ENCODE peak calls at places on chromosomes 6 and 20, in seven cellular contexts. U is esophagus muscularis mucosa, T is gastrocnemius medialis, Y is fibroblast of pulmonary artery, S is mucosa of descending colon, L is fibroblast of mammary gland, W is choroid plexus epithelial cell. J is an unnamed sample.
A peak's percentile ranks its signal among the peaks of the same experiment; 100 is the strongest.

GRCh38 chr6:138467901-138468300 is 31.4 kb downstream of the NHSL1 start:
- DNase-seq in T (no peak), Y (no peak), L (peak; percentile 15), U (no peak), W (no peak), S (no peak), J (no peak)

GRCh38 chr20:23127506-23128279 is 41.6 kb upstream of the CD93 start:
- DNase-seq in L (no peak), W (no peak), S (no peak), T (peak; percentile 14), U (no peak), Y (no peak), J (no peak)

GRCh38 chr6:154605207-154605877 is 94.9 kb upstream of the CNKSR3 start:
- DNase-seq in T (no peak), Y (no peak), U (no peak), L (no peak), W (no peak), S (no peak), J (no peak)

GRCh38 chr20:5002077-5002413 is 735 bp upstream of the SLC23A2 start:
- DNase-seq in W (no peak), L (no peak), S (no peak), Y (no peak), U (no peak), T (no peak), J (no peak)

GRCh38 chr20:20711413-20711812 is 1.0 kb downstream of the RALGAPA2 start:
- DNase-seq in W (no peak), Y (no peak), T (peak; percentile 40), U (peak; percentile 26), L (no peak), S (peak; percentile 60), J (no peak)

GRCh38 chr6:122692175-122692598 is 82.0 kb downstream of the PKIB start:
- DNase-seq in T (no peak), S (no peak), L (peak; percentile 62), W (peak; percentile 41), Y (peak; percentile 46), U (no peak), J (peak; percentile 87)

GRCh38 chr6:41732601-41733348 is 2.6 kb downstream of the TFEB start:
- DNase-seq in Y (no peak), L (no peak), U (no peak), S (peak; percentile 62), W (peak; percentile 67), T (peak; percentile 87), J (no peak)

GRCh38 chr6:56437171-56437900 is 190.0 kb upstream of the COL21A1 start:
- DNase-seq in W (no peak), S (no peak), U (no peak), T (no peak), Y (no peak), L (peak; percentile 17), J (peak; percentile 23)

GRCh38 chr6:112014483-112014882 is 39.4 kb upstream of the CCN6 start:
- DNase-seq in W (peak; percentile 64), S (no peak), Y (peak; percentile 53), T (no peak), L (peak; percentile 70), U (no peak), J (peak; percentile 85)

GRCh38 chr6:170108456-170108855 is 182.4 kb downstream of the DLL1 start:
- DNase-seq in L (no peak), W (no peak), T (no peak), U (no peak), S (no peak), Y (no peak), J (no peak)

GRCh38 chr20:47043076-47043475 is 148.4 kb downstream of the EYA2 start:
- DNase-seq in S (no peak), Y (no peak), U (no peak), W (peak; percentile 69), L (no peak), T (no peak), J (no peak)

GRCh38 chr20:24993337-24994185 is 1.0 kb upstream of the APMAP start:
- DNase-seq in L (peak; percentile 70), W (peak; percentile 60), Y (peak; percentile 69), T (no peak), S (no peak), U (no peak), J (peak; percentile 62)

GRCh38 chr6:4581468-4582420 is 194.5 kb upstream of the CDYL start:
- DNase-seq in U (peak; percentile 91), Y (peak; percentile 97), W (peak; percentile 91), S (no peak), T (no peak), L (peak; percentile 74), J (peak; percentile 97)

GRCh38 chr20:3227511-3227910 is 11.5 kb downstream of the SLC4A11 start:
- DNase-seq in T (no peak), Y (no peak), U (no peak), S (no peak), L (no peak), W (no peak), J (no peak)

GRCh38 chr20:19487420-19487819 is 270.6 kb upstream of the RIN2 start:
- DNase-seq in T (no peak), Y (no peak), S (no peak), L (no peak), W (no peak), U (no peak), J (no peak)

GRCh38 chr20:48583171-48583570 is 244.6 kb downstream of the PREX1 start:
- DNase-seq in W (no peak), S (no peak), T (no peak), Y (no peak), L (no peak), U (no peak), J (no peak)

GRCh38 chr20:16479666-16480065 is 93.6 kb downstream of the KIF16B start:
- DNase-seq in U (no peak), S (no peak), W (peak; percentile 39), L (no peak), Y (no peak), T (no peak), J (peak; percentile 8)

GRCh38 chr6:158910484-158911075 is 89.4 kb downstream of the RSPH3 start:
- DNase-seq in T (no peak), S (no peak), W (no peak), Y (no peak), U (no peak), L (no peak), J (no peak)

GRCh38 chr6:46419576-46420002 is 71.7 kb downstream of the RCAN2 start:
- DNase-seq in L (peak; percentile 80), Y (peak; percentile 79), S (no peak), U (no peak), W (peak; percentile 90), T (peak; percentile 62), J (peak; percentile 73)

DNA sequence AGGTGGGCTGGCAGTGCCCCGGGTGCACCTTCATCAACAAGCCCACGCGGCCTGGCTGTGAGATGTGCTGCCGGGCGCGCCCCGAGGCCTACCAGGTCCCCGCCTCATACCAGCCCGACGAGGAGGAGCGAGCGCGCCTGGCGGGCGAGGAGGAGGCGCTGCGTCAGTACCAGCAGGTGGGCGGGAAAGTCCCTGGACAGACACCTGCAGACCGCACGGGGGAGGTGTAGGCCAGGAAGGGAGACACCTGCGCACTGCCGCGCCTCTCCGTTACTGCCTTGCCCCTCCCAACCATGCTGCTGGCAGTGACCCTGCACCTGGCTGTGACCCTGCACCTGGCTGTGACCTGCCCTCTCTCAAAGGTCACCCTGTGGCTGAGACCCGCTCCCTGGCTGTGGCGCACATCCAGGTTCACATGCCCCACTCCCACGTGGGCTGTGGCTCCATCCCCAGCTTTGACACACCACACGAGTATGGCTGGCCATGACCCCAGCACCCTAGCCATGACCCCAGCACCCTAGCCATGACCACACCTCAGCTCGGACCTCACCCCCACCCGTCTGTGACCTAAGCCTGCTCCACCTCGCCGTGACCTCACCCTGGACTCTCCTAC is 11.6 kb downstream of the RBCK1 start:
- DNase-seq in L (no peak), Y (no peak), U (no peak), S (peak; percentile 93), W (no peak), T (no peak), J (no peak)
- H3K4me3 ChIP-seq in L (no peak overlapping the region), Y (no peak overlapping the region), U (no peak overlapping the region), S (no peak overlapping the region), W (no peak overlapping the region), T (no peak overlapping the region), J (no peak overlapping the region)

GRCh38 chr6:141482773-141483172 is 650.0 kb upstream of the GJE1 start:
- DNase-seq in W (peak; percentile 31), T (no peak), U (no peak), Y (no peak), S (no peak), L (peak; percentile 66), J (peak; percentile 10)
- H3K4me3 ChIP-seq in W (no peak overlapping the region), T (peak overlapping the region; percentile 5), U (peak overlapping the region; percentile 34), Y (no peak overlapping the region), S (no peak overlapping the region), L (no peak overlapping the region), J (peak overlapping the region; percentile 20)

DNA sequence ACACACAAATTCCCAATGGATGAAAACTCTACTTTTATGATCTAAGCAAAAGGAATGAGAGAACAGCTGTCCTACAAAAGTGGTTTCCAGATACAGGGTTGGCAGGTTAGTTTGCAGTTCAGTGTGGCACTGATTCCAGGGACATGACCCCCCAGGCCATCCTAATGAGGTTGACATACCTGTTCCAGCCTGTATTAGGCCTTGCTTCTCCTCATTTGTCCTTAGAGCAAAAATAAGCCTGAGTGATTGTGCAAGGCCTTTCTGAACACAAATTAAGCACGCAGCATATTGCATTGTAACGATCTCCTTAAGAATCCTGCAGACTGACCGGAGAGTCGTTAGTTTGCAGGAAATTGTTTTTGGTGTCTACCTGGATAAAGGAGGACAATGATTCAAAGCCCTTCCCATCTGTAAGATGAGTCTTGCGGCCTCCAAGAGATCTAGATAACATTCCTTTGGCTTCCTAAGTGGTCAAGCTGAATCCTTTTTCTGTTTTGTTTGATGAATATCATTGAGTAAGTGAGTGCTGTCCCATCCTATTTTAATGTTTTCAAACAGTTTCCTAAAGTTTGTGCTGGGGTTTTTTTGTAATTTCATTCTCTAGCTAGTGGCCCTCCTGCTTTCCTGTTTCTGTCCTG is 1.6 kb upstream of the NEDD9 start:
- DNase-seq in S (no peak), U (no peak), T (no peak), W (no peak), L (no peak), Y (no peak), J (no peak)
- H3K4me3 ChIP-seq in S (no peak overlapping the region), U (no peak overlapping the region), T (no peak overlapping the region), W (no peak overlapping the region), L (no peak overlapping the region), Y (no peak overlapping the region), J (no peak overlapping the region)

GRCh38 chr6:43508481-43509141 is 1.5 kb downstream of the LRRC73 start:
- DNase-seq in T (no peak), Y (no peak), U (no peak), S (no peak), W (no peak), L (no peak), J (no peak)
- H3K4me3 ChIP-seq in T (no peak overlapping the region), Y (no peak overlapping the region), U (no peak overlapping the region), S (no peak overlapping the region), W (no peak overlapping the region), L (no peak overlapping the region), J (no peak overlapping the region)

GRCh38 chr6:19298422-19298821 is 538.7 kb upstream of the ID4 start:
- DNase-seq in Y (no peak), L (no peak), T (no peak), W (no peak), S (no peak), U (no peak), J (no peak)
- H3K4me3 ChIP-seq in Y (no peak overlapping the region), L (no peak overlapping the region), T (no peak overlapping the region), W (no peak overlapping the region), S (no peak overlapping the region), U (no peak overlapping the region), J (no peak overlapping the region)